ENCODE peak calls at places on chromosomes 4 and X, in five cellular contexts. B is BE2C, Z is uterus, P is AG04449, N is psoas muscle. H is an unnamed sample.

GRCh38 chr4:55249476-55249875 is 96.6 kb upstream of the SRD5A3 start:
- DNase-seq in B (no peak), Z (peak), P (no peak), N (no peak), H (no peak)

GRCh38 chr4:165383757-165384156 is 4.9 kb downstream of the CPE start:
- DNase-seq in B (no peak), Z (no peak), P (no peak), N (no peak), H (no peak)

GRCh38 chr4:62601737-62602136 is 1401.6 kb downstream of the ADGRL3 start:
- DNase-seq in B (no peak), Z (no peak), P (no peak), N (no peak), H (no peak)

GRCh38 chrX:57282568-57282967 is 3.9 kb upstream of the FAAH2 start:
- DNase-seq in B (no peak), Z (no peak), P (no peak), N (no peak), H (no peak)

GRCh38 chr4:120871173-120871572 is 51.4 kb downstream of the PRDM5 start:
- DNase-seq in B (peak), Z (no peak), P (no peak), N (no peak), H (no peak)

GRCh38 chr4:111475001-111475400 is 670.3 kb upstream of the FAM241A start:
- DNase-seq in B (peak), Z (no peak), P (no peak), N (no peak), H (no peak)

GRCh38 chr4:26069218-26069617 is 155.2 kb downstream of the SMIM20 start:
- DNase-seq in B (no peak), Z (no peak), P (no peak), N (no peak), H (no peak)

GRCh38 chrX:68708503-68709290 is 61.2 kb downstream of the STARD8 start:
- DNase-seq in B (no peak), Z (no peak), P (no peak), N (no peak), H (no peak)

GRCh38 chrX:72202792-72203401 is 21.3 kb downstream of the PIN4 start:
- DNase-seq in B (no peak), Z (no peak), P (no peak), N (no peak), H (no peak)

GRCh38 chrX:56786889-56787733 is 58.1 kb downstream of the NBDY start:
- DNase-seq in B (no peak), Z (no peak), P (no peak), N (no peak), H (no peak)

GRCh38 chr4:94897023-94897422 is 139.3 kb downstream of the BMPR1B start:
- DNase-seq in B (peak), Z (no peak), P (no peak), N (no peak), H (no peak)

GRCh38 chr4:153005914-153006381 is 69.8 kb downstream of the FHDC1 start:
- DNase-seq in B (no peak), Z (no peak), P (no peak), N (no peak), H (no peak)

GRCh38 chr4:174040287-174040686 is 243.2 kb downstream of the FBXO8 start:
- DNase-seq in B (no peak), Z (no peak), P (no peak), N (no peak), H (no peak)

GRCh38 chrX:16712116-16712824 is at the start of gene CTPS2:
- DNase-seq in B (peak), Z (peak), P (no peak), N (peak), H (peak)

GRCh38 chrX:7252013-7252610 is 104.2 kb upstream of the PUDP start:
- DNase-seq in B (no peak), Z (no peak), P (no peak), N (no peak), H (no peak)

GRCh38 chr4:169398294-169398693 is 127.5 kb upstream of the SH3RF1 start:
- DNase-seq in B (no peak), Z (no peak), P (peak), N (no peak), H (no peak)

GRCh38 chrX:13605611-13606010 is 36.2 kb downstream of the EGFL6 start:
- DNase-seq in B (no peak), Z (no peak), P (no peak), N (no peak), H (no peak)

GRCh38 chr4:37392540-37393255 is 148.2 kb downstream of the NWD2 start:
- DNase-seq in B (no peak), Z (peak), P (no peak), N (peak), H (no peak)

GRCh38 chrX:48521353-48522243 is at the start of gene EBP:
- DNase-seq in B (peak), Z (peak), P (peak), N (peak), H (peak)

GRCh38 chrX:47743504-47743903 is 84.5 kb upstream of the UXT start:
- DNase-seq in B (no peak), Z (no peak), P (no peak), N (no peak), H (no peak)

GRCh38 chrX:88136328-88136727 is 610.7 kb upstream of the CPXCR1 start:
- DNase-seq in B (no peak), Z (no peak), P (no peak), N (no peak), H (no peak)

GRCh38 chr4:108556166-108556565 is 64.2 kb upstream of the RPL34 start:
- DNase-seq in B (no peak), Z (no peak), P (no peak), N (no peak), H (no peak)

GRCh38 chr4:53497446-53498069 is 93.7 kb downstream of the LNX1 start:
- DNase-seq in B (no peak), Z (peak), P (no peak), N (peak), H (no peak)

GRCh38 chrX:150768132-150768485 is 74.9 kb downstream of the MTMR1 start:
- DNase-seq in B (no peak), Z (no peak), P (no peak), N (no peak), H (no peak)

GRCh38 chrX:25968920-25969319 is 169.2 kb upstream of the MAGEB18 start:
- DNase-seq in B (peak), Z (no peak), P (no peak), N (no peak), H (no peak)

GRCh38 chr4:76772498-76773106 is 125.3 kb downstream of the SOWAHB start:
- DNase-seq in B (no peak), Z (no peak), P (no peak), N (no peak), H (no peak)

GRCh38 chr4:134867027-134867426 is 665.4 kb upstream of the PABPC4L start:
- DNase-seq in B (no peak), Z (no peak), P (no peak), N (no peak), H (no peak)

GRCh38 chr4:53763813-53764597 is 172.7 kb upstream of the LNX1 start:
- DNase-seq in B (peak), Z (no peak), P (peak), N (no peak), H (peak)

GRCh38 chrX:45322382-45322781 is 121.7 kb upstream of the DIPK2B start:
- DNase-seq in B (no peak), Z (peak), P (peak), N (no peak), H (peak)

GRCh38 chr4:8618961-8619720 is 26.6 kb downstream of the CPZ start:
- DNase-seq in B (no peak), Z (no peak), P (no peak), N (no peak), H (no peak)

GRCh38 chr4:86521373-86521969 is 72.6 kb upstream of the PTPN13 start:
- DNase-seq in B (no peak), Z (no peak), P (no peak), N (no peak), H (no peak)

GRCh38 chr4:86523333-86523732 is 70.8 kb upstream of the PTPN13 start:
- DNase-seq in B (no peak), Z (no peak), P (no peak), N (no peak), H (no peak)

GRCh38 chr4:86522349-86522748 is 71.8 kb upstream of the PTPN13 start:
- DNase-seq in B (no peak), Z (no peak), P (no peak), N (no peak), H (no peak)
- TF ChIP-seq CTCF in B (peak), Z (no peak), P (no peak), N (no peak), H (no peak)

GRCh38 chrX:124347242-124347641 is 879 bp downstream of the SH2D1A start:
- DNase-seq in B (no peak), Z (no peak), P (no peak), N (no peak), H (no peak)
- H3K4me3 ChIP-seq in B (no peak), Z (no peak), P (no peak), N (no peak), H (no peak)

GRCh38 chr4:119093042-119093827 is 42.4 kb upstream of the MYOZ2 start:
- DNase-seq in B (no peak), Z (no peak), P (no peak), N (no peak), H (no peak)
- TF ChIP-seq CTCF in B (no peak), Z (no peak), P (no peak), N (no peak), H (no peak)

GRCh38 chrX:136931661-136932060 is 51.1 kb upstream of the RBMX start:
- DNase-seq in B (no peak), Z (no peak), P (no peak), N (no peak), H (no peak)

GRCh38 chrX:136936183-136936549 is 55.6 kb upstream of the RBMX start:
- DNase-seq in B (no peak), Z (no peak), P (no peak), N (no peak), H (no peak)

GRCh38 chrX:136933617-136934145 is 53.2 kb upstream of the RBMX start:
- DNase-seq in B (no peak), Z (peak), P (no peak), N (no peak), H (no peak)
- H3K4me3 ChIP-seq in B (no peak), Z (no peak), P (no peak), N (no peak), H (no peak)

GRCh38 chrX:76555816-76556215 is 128.3 kb downstream of the MAGEE1 start:
- DNase-seq in B (peak), Z (no peak), P (no peak), N (no peak), H (no peak)
- TF ChIP-seq CTCF in B (peak), Z (no peak), P (no peak), N (no peak), H (no peak)

GRCh38 chr4:6351246-6352000 is 81.8 kb downstream of the WFS1 start:
- DNase-seq in B (no peak), Z (no peak), P (no peak), N (no peak), H (no peak)
- H3K4me3 ChIP-seq in B (no peak), Z (no peak), P (no peak), N (no peak), H (no peak)

DNA sequence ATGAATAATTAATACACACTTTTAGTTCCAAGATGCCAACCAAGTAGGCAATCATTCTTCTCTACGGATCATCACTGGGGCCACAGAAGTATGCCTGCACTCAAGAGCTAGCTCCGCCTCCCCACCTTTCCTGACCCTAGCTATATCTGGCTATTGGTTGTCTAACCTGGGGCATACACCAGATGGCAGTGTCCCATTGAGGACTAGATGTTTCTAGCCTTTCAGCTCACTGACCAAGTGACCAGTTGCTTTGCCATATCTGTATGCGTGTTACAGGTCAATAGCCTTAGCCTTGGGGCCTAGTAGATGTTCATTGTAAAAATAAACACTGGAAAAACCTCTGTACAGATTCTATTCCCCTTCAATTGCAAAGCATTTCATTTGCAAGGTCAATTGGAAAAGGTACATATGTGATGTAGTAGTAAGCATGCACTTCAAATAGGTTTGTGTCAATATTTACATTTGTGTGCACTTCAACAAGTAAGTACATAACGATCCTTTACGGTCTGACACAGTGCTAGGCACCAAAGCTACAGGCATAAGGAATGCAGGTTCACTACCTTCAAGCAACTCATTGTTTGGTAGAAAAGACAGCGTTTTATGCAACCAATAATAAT is 521.7 kb downstream of the PPARGC1A start:
- DNase-seq in B (peak), Z (no peak), P (no peak), N (peak), H (no peak)
- TF ChIP-seq CTCF in B (peak), Z (no peak), P (no peak), N (peak), H (no peak)

DNA sequence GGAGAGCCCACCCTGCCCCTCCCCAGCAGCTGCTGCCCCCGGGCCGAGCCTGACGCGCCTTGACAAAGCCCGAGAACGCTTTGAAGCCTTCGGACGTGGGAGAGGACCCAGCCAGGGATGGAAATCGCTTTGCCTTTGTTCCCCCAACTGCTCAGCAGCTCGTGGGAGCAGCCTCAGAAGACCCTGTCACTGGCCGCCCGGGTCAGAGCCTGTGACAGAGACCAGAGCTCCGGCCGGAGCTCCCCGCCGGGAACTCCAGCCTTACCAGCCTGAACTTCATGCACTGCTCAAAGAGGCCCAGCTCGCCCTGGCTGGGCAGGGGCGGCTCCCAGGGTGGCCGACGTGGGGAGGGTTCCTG is 2.6 kb upstream of the SLC6A8 start:
- DNase-seq in B (no peak), Z (no peak), P (no peak), N (peak), H (no peak)
- H3K4me3 ChIP-seq in B (no peak), Z (no peak), P (no peak), N (no peak), H (no peak)

GRCh38 chrX:23756165-23756564 is 13.1 kb upstream of the ACOT9 start:
- DNase-seq in B (peak), Z (peak), P (no peak), N (peak), H (peak)
- TF ChIP-seq CTCF in B (peak), Z (no peak), P (peak), N (peak), H (peak)

GRCh38 chr4:80156410-80156809 is 40.9 kb upstream of the PRDM8 start:
- DNase-seq in B (no peak), Z (no peak), P (no peak), N (no peak), H (no peak)

GRCh38 chr4:80165855-80166254 is 31.4 kb upstream of the PRDM8 start:
- DNase-seq in B (no peak), Z (no peak), P (no peak), N (no peak), H (no peak)

GRCh38 chr4:80162418-80162817 is 34.9 kb upstream of the PRDM8 start:
- DNase-seq in B (no peak), Z (no peak), P (no peak), N (no peak), H (no peak)

DNA sequence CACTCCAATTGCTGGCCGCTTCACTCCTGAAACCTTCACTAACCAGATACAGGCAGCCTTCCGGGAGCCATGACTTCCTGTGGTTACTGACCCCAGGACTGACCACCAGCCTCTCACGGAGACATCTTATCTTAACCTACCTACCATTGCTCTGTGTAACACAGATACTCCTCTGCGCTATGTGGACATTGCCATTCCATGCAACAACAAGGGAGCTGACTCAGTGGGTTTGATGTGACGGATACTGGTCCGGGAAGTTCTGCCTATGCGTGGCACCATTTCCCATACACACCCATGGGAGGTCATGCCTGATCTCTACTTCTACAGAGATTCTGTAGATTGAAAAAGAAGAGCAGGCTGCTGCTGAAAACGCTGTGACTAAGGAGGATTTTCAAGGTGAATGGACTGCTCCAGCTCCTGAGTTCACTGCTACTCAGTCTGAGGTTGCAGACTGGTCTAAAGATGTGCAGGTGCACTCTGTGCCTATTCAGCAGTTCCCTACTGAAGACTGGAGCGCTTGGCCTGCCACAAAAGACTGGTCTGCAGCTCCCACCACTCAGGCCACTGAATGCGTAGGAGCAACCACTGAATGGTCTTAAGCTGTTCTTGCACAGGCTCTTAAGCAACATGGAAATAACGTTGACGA is 35.8 kb upstream of the PRDM8 start:
- DNase-seq in B (no peak), Z (no peak), P (no peak), N (no peak), H (no peak)
- H3K4me3 ChIP-seq in B (no peak), Z (no peak), P (no peak), N (no peak), H (no peak)

H was measured in HFF-Myc.